ENCODE peak calls at places on chromosome 7, in six cellular contexts. J, M, O, U, H and A are unnamed samples.

GRCh38 chr7:17370901-17371550 is 72.6 kb downstream of the AHR start:
- DNase-seq in J (peak; percentile 24), M (no peak), O (no peak), U (no peak), H (no peak), A (no peak)

GRCh38 chr7:44733708-44734481 is 14.8 kb upstream of the ZMIZ2 start:
- DNase-seq in J (no peak), M (no peak), O (no peak), U (no peak), H (no peak), A (no peak)

GRCh38 chr7:102913846-102914245 is 1.0 kb downstream of the LRRC17 start:
- DNase-seq in J (no peak), M (no peak), O (no peak), U (no peak), H (no peak), A (no peak)

GRCh38 chr7:76133164-76133775 is 68.4 kb upstream of the SRRM3 start:
- DNase-seq in J (no peak), M (no peak), O (no peak), U (no peak), H (no peak), A (no peak)

GRCh38 chr7:23863209-23863798 is 153.3 kb downstream of the STK31 start:
- DNase-seq in J (peak; percentile 21), M (peak; percentile 27), O (no peak), U (no peak), H (peak; percentile 53), A (no peak)

GRCh38 chr7:76403780-76404494 is 5.6 kb downstream of the SSC4D start:
- DNase-seq in J (no peak), M (no peak), O (no peak), U (no peak), H (no peak), A (peak; percentile 54)

GRCh38 chr7:17275749-17276671 is 22.4 kb upstream of the AHR start:
- DNase-seq in J (no peak), M (no peak), O (no peak), U (no peak), H (no peak), A (no peak)

GRCh38 chr7:2040201-2040892 is 192.4 kb downstream of the MAD1L1 start:
- DNase-seq in J (no peak), M (no peak), O (no peak), U (peak; percentile 9), H (peak; percentile 23), A (no peak)

GRCh38 chr7:154915600-154915999 is 87.3 kb downstream of the PAXIP1 start:
- DNase-seq in J (no peak), M (no peak), O (no peak), U (no peak), H (no peak), A (no peak)

GRCh38 chr7:154912921-154913644 is 89.8 kb downstream of the PAXIP1 start:
- DNase-seq in J (no peak), M (no peak), O (no peak), U (no peak), H (peak; percentile 32), A (no peak)

GRCh38 chr7:154914580-154915380 is 88.1 kb downstream of the PAXIP1 start:
- DNase-seq in J (no peak), M (no peak), O (no peak), U (no peak), H (peak; percentile 81), A (no peak)

GRCh38 chr7:154911862-154912261 is 91.1 kb downstream of the PAXIP1 start:
- DNase-seq in J (no peak), M (no peak), O (no peak), U (no peak), H (peak; percentile 19), A (no peak)

DNA sequence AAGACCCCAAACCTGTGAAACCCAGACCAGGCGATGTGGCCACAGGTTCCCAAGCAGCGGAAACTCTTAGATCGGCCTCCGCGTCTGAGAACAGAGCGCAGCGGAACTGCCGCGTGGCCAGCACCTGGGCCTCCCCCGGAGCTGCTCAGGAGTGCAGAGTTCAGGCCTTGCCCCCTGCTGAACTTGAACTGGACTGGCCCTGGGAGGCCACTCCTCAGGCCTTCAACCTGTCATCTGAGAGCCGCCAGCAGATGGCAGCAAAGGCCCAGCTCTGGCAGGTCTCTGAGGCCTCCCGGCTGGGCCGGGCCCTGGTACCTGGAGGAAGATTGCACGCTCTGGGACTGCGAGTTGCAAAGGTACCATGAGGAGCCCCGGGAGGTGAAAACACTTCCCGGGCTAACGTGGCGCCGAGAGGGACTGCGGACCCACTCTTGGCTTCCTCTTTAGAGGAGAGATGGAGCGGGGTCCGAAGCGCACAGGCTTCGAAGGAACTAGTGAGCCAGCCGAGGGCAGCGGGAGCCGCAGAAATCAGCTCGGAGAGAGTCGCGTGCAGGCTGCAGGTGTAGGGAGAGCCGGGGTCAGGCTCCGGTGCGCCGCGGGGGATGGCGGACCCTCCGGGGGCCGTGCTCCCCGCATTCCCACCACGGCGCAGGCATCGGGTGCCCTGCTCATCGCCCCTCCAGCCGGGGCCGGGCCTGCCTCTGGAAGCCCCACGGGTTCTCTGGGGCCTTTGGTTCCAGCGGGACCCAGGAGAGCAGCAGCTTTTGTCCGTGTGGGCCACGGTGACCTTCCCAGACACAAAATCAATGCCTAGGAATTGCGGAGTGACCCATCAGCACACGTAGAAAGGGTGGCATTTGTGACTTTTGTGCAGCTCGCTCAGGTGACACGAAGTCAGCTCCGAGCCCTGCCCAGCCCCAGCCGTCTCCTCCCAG is 89.0 kb downstream of the PAXIP1 start:
- DNase-seq in J (peak; percentile 64), M (peak; percentile 97), O (peak; percentile 95), U (peak; percentile 89), H (peak; percentile 96), A (peak; percentile 89)
- TF ChIP-seq EP300 in J (no peak), M (no peak), O (no peak), U (no peak), H (no peak), A (no peak)

GRCh38 chr7:50556247-50556976 is 8.8 kb downstream of the DDC start:
- DNase-seq in J (no peak), M (no peak), O (no peak), U (peak; percentile 70), H (no peak), A (peak; percentile 60)
- TF ChIP-seq EP300 in J (no peak), M (no peak), O (no peak), U (no peak), H (no peak), A (no peak)

GRCh38 chr7:141999219-141999618 is 3.5 kb downstream of the MGAM start:
- DNase-seq in J (no peak), M (no peak), O (no peak), U (no peak), H (no peak), A (no peak)
- TF ChIP-seq EP300 in J (no peak), M (no peak), O (no peak), U (no peak), H (no peak), A (no peak)

GRCh38 chr7:28036748-28037147 is 143.8 kb downstream of the JAZF1 start:
- DNase-seq in J (no peak), M (no peak), O (no peak), U (no peak), H (no peak), A (no peak)
- TF ChIP-seq EP300 in J (no peak), M (no peak), O (no peak), U (no peak), H (no peak), A (no peak)

DNA sequence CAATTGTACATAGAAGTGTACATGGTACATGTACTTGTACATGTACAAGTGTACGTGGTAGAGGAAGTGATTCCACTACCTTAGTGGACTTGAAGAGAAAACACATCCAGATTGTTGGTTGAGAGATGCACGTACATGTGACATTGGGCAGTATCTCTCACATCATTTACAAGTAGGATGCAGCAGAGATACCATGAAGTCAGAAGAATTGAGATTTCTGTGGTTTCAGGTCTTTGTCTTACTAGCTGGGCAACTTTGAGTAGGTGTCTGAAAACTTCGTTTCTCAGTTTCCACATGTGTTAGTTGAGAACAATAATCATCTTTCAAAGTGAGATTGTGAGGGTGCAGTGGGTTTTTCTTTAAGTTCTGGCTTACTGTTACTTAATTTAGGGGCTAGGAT is 21.5 kb downstream of the CLDN12 start:
- DNase-seq in J (no peak), M (no peak), O (no peak), U (no peak), H (no peak), A (no peak)
- TF ChIP-seq EP300 in J (no peak), M (no peak), O (no peak), U (no peak), H (no peak), A (no peak)

GRCh38 chr7:25060487-25061055 is 64.5 kb downstream of the CYCS start:
- DNase-seq in J (no peak), M (peak; percentile 36), O (no peak), U (no peak), H (no peak), A (no peak)
- TF ChIP-seq EP300 in J (no peak), M (no peak), O (no peak), U (no peak), H (no peak), A (no peak)

DNA sequence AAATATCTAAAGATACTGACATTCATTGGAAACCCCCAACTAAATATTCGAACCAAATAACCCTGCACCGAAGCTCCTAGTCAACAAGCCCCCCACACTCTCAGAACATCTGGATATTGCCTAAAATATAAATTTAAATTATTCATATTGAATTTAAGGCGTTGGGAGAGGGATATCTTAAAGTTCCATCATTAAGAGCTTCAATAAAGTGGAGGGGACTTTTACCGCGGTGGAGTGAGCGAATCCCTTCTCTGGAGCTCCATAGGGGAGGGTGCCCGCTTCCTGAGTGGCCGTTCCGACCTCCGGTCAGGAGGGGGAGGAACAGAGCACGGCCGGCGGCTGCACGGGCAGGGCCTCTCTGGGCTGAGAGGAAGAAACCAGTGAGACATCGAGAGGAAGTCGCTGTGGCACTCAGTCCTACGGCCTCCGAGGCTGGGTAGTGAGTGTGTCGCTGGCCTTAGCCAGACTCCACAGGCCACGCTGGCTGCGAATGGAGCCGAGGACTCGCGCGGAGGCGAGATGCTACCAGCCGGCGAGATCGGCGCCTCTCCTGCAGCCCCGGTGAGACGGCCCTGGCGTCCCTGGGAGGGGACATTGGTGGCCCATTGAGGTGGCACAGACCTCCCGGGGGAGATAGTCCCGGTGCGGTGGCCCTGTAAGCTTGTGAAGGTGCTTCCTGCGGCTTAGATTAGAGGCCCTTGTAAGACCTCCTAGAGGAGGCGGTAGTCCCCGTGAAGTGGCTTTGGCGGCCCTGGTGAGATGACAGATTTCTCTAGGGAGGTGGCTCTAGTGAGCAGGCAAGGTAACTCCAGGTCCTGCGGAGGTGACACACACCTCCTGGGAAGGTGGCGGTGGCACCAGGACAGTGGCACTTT is at the start of gene RINT1:
- DNase-seq in J (peak; percentile 84), M (peak; percentile 94), O (peak; percentile 94), U (peak; percentile 94), H (peak; percentile 95), A (peak; percentile 94)
- TF ChIP-seq EP300 in J (no peak), M (peak; percentile 60), O (no peak), U (no peak), H (no peak), A (no peak)